ENCODE peak calls at places on chromosomes 3 and 15, in four cellular contexts. Q is psoas muscle, X is GM12865, G is GM23248. E is an unnamed sample.

GRCh38 chr15:28131400-28131799 is 32.3 kb upstream of the OCA2 start:
- DNase-seq in Q (no peak), X (no peak), G (no peak), E (no peak)

GRCh38 chr3:24323272-24323671 is 171.4 kb downstream of the THRB start:
- DNase-seq in Q (no peak), X (no peak), G (no peak), E (no peak)

GRCh38 chr15:66161575-66162118 is 91.9 kb downstream of the MEGF11 start:
- DNase-seq in Q (no peak), X (no peak), G (no peak), E (no peak)

GRCh38 chr3:158127250-158128219 is 17.6 kb downstream of the RSRC1 start:
- DNase-seq in Q (no peak), X (peak; percentile 52), G (peak; percentile 31), E (peak; percentile 25)

GRCh38 chr15:79673416-79674123 is 223.2 kb downstream of the MTHFS start:
- DNase-seq in Q (no peak), X (peak; percentile 76), G (peak; percentile 78), E (no peak)

GRCh38 chr3:11021611-11022011 is 29.1 kb downstream of the SLC6A1 start:
- DNase-seq in Q (no peak), X (no peak), G (no peak), E (no peak)

GRCh38 chr3:196179380-196180308 is 31.6 kb downstream of the ZDHHC19 start:
- DNase-seq in Q (peak; percentile 79), X (peak; percentile 97), G (peak; percentile 49), E (peak; percentile 75)

GRCh38 chr3:67075295-67075694 is 77.2 kb downstream of the KBTBD8 start:
- DNase-seq in Q (no peak), X (peak; percentile 28), G (no peak), E (no peak)

GRCh38 chr3:48143567-48143966 is 44.6 kb downstream of the CDC25A start:
- DNase-seq in Q (no peak), X (no peak), G (no peak), E (no peak)
- H3K4me3 ChIP-seq in Q (no peak overlapping the region), X (no peak overlapping the region), G (no peak overlapping the region), E (no peak overlapping the region)

GRCh38 chr15:45759910-45760309 is 125.1 kb downstream of the SQOR start:
- DNase-seq in Q (no peak), X (no peak), G (no peak), E (no peak)
- H3K4me3 ChIP-seq in Q (no peak overlapping the region), X (no peak overlapping the region), G (no peak overlapping the region), E (no peak overlapping the region)

DNA sequence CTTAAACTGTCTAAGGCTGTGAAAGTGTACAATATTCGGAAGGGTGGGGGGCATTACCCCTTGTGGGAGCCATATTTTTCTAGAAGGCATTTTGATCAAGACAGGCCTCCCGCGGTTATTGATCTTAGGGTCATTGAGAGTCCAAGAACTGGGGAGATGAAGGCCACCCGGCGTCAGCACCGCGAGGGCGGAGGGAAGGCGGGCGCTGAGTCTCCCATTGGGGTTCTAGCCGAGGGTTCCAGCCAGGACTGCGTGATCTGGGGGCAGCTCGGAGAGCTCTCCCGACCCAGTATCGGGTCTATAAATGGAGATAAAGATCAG is 755 bp upstream of the ST8SIA2 start:
- DNase-seq in Q (no peak), X (no peak), G (no peak), E (no peak)
- H3K4me3 ChIP-seq in Q (no peak overlapping the region), X (no peak overlapping the region), G (no peak overlapping the region), E (no peak overlapping the region)

GRCh38 chr15:56244237-56244810 is 645 bp upstream of the RFX7 start:
- DNase-seq in Q (peak; percentile 54), X (peak; percentile 86), G (peak; percentile 75), E (peak; percentile 74)

GRCh38 chr15:56243774-56244236 is at the start of gene RFX7:
- DNase-seq in Q (peak; percentile 88), X (peak; percentile 85), G (peak; percentile 90), E (peak; percentile 61)

GRCh38 chr15:56243117-56243773 is 434 bp downstream of the RFX7 start:
- DNase-seq in Q (peak; percentile 71), X (peak; percentile 66), G (peak; percentile 60), E (no peak)

GRCh38 chr15:56245871-56246814 is 2.5 kb upstream of the RFX7 start:
- DNase-seq in Q (peak; percentile 93), X (peak; percentile 96), G (peak; percentile 95), E (peak; percentile 89)

DNA sequence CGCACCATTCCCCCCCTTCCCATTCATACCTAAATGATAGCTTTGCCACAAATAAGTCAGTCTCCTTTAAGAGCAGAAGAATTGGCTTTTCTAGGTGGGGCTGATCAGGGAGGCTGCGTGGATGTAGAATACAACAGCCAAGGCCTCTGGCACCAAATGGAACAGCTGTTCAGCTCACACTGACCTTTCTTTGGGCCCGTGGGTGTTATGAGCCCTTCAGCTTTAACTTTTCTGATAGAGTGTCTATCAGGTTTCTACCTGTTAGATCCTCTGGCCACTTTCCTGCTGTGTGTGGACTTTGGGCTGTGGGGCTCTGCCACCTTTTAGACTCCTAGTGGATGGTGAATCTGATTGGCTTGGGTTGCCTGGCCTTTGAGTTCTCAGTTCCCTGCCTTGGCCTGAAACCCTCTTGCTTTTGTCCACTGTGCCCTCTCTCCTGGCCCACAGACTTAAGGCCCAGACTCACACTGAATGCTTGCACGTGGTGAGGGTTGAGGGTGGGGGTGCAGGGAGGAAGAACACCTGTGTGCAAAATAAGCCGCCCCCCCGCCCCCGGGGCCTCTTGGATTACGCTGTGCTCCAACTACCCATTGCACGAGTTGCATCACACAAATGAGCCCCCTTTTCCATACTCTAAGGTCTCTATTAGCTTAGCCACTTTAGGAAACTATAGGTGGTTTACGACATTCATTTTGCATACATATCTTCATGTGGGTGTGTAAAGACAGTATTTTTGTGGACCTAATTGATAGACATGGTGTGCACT is 1.3 kb upstream of the RFX7 start:
- DNase-seq in Q (no peak), X (peak; percentile 78), G (no peak), E (peak; percentile 47)
- H3K4me3 ChIP-seq in Q (peak overlapping the region; percentile 78), X (peak overlapping the region; percentile 73), G (peak overlapping the region; percentile 89), E (peak overlapping the region; percentile 78)

DNA sequence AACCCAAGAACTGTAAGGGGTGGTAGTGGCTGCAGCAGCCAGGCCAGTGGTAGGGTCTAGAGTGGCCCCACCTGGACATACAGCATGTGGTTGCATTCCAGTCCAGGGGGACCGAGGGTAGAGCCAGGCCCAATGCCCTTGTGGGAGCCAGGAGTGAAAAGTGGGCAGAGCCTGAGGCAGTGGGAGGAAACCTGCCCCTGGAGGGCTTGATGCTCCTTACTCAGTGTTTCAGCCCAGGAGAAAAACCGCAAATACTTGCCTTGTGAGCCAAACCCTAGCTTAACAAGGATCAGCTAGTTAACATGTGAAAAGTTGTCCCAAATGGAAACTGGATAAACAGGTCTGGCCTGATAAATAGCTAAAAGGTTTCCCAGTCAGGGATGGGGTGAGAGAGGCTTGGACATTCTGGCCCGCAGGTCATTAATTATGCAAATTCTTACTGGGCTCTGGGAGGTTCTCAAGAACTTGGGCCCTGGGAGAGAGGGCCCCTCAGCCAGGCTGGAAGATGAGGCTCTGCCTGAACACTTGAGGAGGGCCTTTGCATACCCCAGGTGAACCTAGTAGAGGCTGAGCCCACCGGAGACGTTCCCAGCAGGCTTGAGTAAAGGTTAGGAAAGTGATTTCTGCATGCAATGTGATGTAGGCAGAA is 222.1 kb downstream of the THSD4 start:
- DNase-seq in Q (no peak), X (no peak), G (no peak), E (peak; percentile 12)
- H3K4me3 ChIP-seq in Q (no peak overlapping the region), X (no peak overlapping the region), G (no peak overlapping the region), E (no peak overlapping the region)

E was measured in fibroblast of the aortic adventitia.